ENCODE peak calls at places on chromosome 21, in four cellular contexts. O is RWPE1, K is Ammon's horn, A is GM10248. P is an unnamed sample.

GRCh38 chr21:46274797-46275390 is 10.5 kb downstream of the MCM3AP start:
- DNase-seq in O (no peak), K (no peak), A (no peak), P (no peak)

GRCh38 chr21:41491412-41491811 is 16.5 kb downstream of the TMPRSS2 start:
- DNase-seq in O (no peak), K (no peak), A (no peak), P (no peak)

GRCh38 chr21:46153259-46154154 is 1.9 kb downstream of the FTCD start:
- DNase-seq in O (no peak), K (peak), A (peak), P (peak)

GRCh38 chr21:39529026-39529425 is 77.3 kb downstream of the SH3BGR start:
- DNase-seq in O (no peak), K (no peak), A (no peak), P (no peak)

GRCh38 chr21:39000496-39000895 is 182.8 kb downstream of the PSMG1 start:
- DNase-seq in O (no peak), K (no peak), A (no peak), P (peak)

GRCh38 chr21:34941162-34941561 is 107.9 kb downstream of the RUNX1 start:
- DNase-seq in O (no peak), K (no peak), A (no peak), P (no peak)

GRCh38 chr21:25578070-25578961 is 29.0 kb downstream of the MRPL39 start:
- DNase-seq in O (no peak), K (no peak), A (no peak), P (no peak)

GRCh38 chr21:31108969-31109368 is 70.7 kb upstream of the KRTAP19-8 start:
- DNase-seq in O (no peak), K (peak), A (no peak), P (no peak)

GRCh38 chr21:27802816-27803475 is 836.1 kb upstream of the ADAMTS5 start:
- DNase-seq in O (no peak), K (peak), A (peak), P (peak)

GRCh38 chr21:43864806-43865470 is at the start of gene AGPAT3:
- DNase-seq in O (no peak), K (peak), A (peak), P (peak)

GRCh38 chr21:36156815-36157670 is at the start of gene DOP1B:
- DNase-seq in O (no peak), K (no peak), A (peak), P (no peak)

GRCh38 chr21:31660134-31660565 is 657 bp downstream of the SOD1 start:
- DNase-seq in O (peak), K (peak), A (peak), P (peak)

GRCh38 chr21:45496968-45497845 is 45.0 kb downstream of the SLC19A1 start:
- DNase-seq in O (no peak), K (no peak), A (no peak), P (no peak)

GRCh38 chr21:15731243-15731613 is 1.4 kb downstream of the USP25 start:
- DNase-seq in O (peak), K (no peak), A (no peak), P (peak)

GRCh38 chr21:35696644-35697043 is 363.7 kb downstream of the SETD4 start:
- DNase-seq in O (no peak), K (peak), A (no peak), P (no peak)

GRCh38 chr21:34351786-34352241 is 12.0 kb upstream of the KCNE2 start:
- DNase-seq in O (no peak), K (peak), A (peak), P (no peak)

GRCh38 chr21:17269760-17270159 is 243.1 kb upstream of the CXADR start:
- DNase-seq in O (no peak), K (no peak), A (no peak), P (no peak)

GRCh38 chr21:42632771-42633690 is 20.4 kb upstream of the PDE9A start:
- DNase-seq in O (no peak), K (no peak), A (no peak), P (no peak)

GRCh38 chr21:30592140-30592539 is at the start of gene KRTAP6-3:
- DNase-seq in O (no peak), K (no peak), A (no peak), P (no peak)

GRCh38 chr21:42609806-42610205 is 43.6 kb upstream of the PDE9A start:
- DNase-seq in O (no peak), K (no peak), A (no peak), P (peak)

GRCh38 chr21:37554661-37555379 is 188.2 kb downstream of the DYRK1A start:
- DNase-seq in O (no peak), K (no peak), A (no peak), P (no peak)

GRCh38 chr21:41098076-41098475 is 69.9 kb upstream of the BACE2 start:
- DNase-seq in O (no peak), K (no peak), A (no peak), P (no peak)

P was measured in Daoy.